ENCODE peak calls at places on chromosomes 4 and X, in five cellular contexts. One of them, this sample, is unnamed.

GRCh38 chrX:120136128-120136527 is 20.4 kb upstream of the RHOXF1 start:
- DNase-seq in T1000: no peak
- DNase-seq in AG04450: no peak
- DNase-seq in NCI-H2029: no peak
- DNase-seq in ureter: no peak
- DNase-seq in this sample: no peak

GRCh38 chr4:26515936-26516335 is 25.7 kb upstream of the CCKAR start:
- DNase-seq in ureter: no peak
- DNase-seq in T1000: no peak
- DNase-seq in AG04450: no peak
- DNase-seq in NCI-H2029: no peak
- DNase-seq in this sample: no peak

GRCh38 chr4:130478406-130478805 is 1382.5 kb downstream of the C4orf33 start:
- DNase-seq in AG04450: peak
- DNase-seq in T1000: no peak
- DNase-seq in NCI-H2029: no peak
- DNase-seq in ureter: no peak
- DNase-seq in this sample: no peak

GRCh38 chr4:97761760-97762512 is 381.3 kb downstream of the STPG2 start:
- DNase-seq in NCI-H2029: no peak
- DNase-seq in AG04450: no peak
- DNase-seq in ureter: no peak
- DNase-seq in T1000: no peak
- DNase-seq in this sample: no peak

GRCh38 chr4:151573945-151574344 is 165.0 kb downstream of the FHIP1A start:
- DNase-seq in AG04450: no peak
- DNase-seq in T1000: no peak
- DNase-seq in ureter: no peak
- DNase-seq in NCI-H2029: no peak
- DNase-seq in this sample: no peak

GRCh38 chr4:40621592-40622512 is 7.8 kb downstream of the RBM47 start:
- DNase-seq in AG04450: peak
- DNase-seq in ureter: peak
- DNase-seq in T1000: peak
- DNase-seq in NCI-H2029: peak
- DNase-seq in this sample: peak

GRCh38 chr4:182065255-182065654 is 177.9 kb upstream of the TENM3 start:
- DNase-seq in NCI-H2029: no peak
- DNase-seq in AG04450: no peak
- DNase-seq in T1000: no peak
- DNase-seq in ureter: no peak
- DNase-seq in this sample: no peak

GRCh38 chr4:180665994-180666818 is 1577.0 kb upstream of the TENM3 start:
- DNase-seq in ureter: no peak
- DNase-seq in NCI-H2029: peak
- DNase-seq in AG04450: peak
- DNase-seq in T1000: no peak
- DNase-seq in this sample: peak

GRCh38 chr4:40454816-40455215 is 119.7 kb downstream of the CHRNA9 start:
- DNase-seq in NCI-H2029: no peak
- DNase-seq in T1000: no peak
- DNase-seq in ureter: no peak
- DNase-seq in AG04450: no peak
- DNase-seq in this sample: no peak

GRCh38 chrX:101925733-101926132 is 6.1 kb downstream of the ZMAT1 start:
- DNase-seq in ureter: no peak
- DNase-seq in AG04450: no peak
- DNase-seq in NCI-H2029: no peak
- DNase-seq in T1000: no peak
- DNase-seq in this sample: no peak

GRCh38 chr4:110071466-110071865 is 126.9 kb downstream of the ELOVL6 start:
- DNase-seq in T1000: no peak
- DNase-seq in AG04450: no peak
- DNase-seq in ureter: peak
- DNase-seq in NCI-H2029: no peak
- DNase-seq in this sample: no peak

GRCh38 chrX:154013614-154014360 is 5.9 kb downstream of the IRAK1 start:
- DNase-seq in T1000: no peak
- DNase-seq in ureter: no peak
- DNase-seq in NCI-H2029: no peak
- DNase-seq in AG04450: no peak
- DNase-seq in this sample: peak

GRCh38 chr4:113708250-113708649 is 53.3 kb downstream of the CAMK2D start:
- DNase-seq in NCI-H2029: peak
- DNase-seq in ureter: no peak
- DNase-seq in T1000: no peak
- DNase-seq in AG04450: no peak
- DNase-seq in this sample: peak

GRCh38 chr4:118745357-118745756 is 60.2 kb downstream of the METTL14 start:
- DNase-seq in NCI-H2029: no peak
- DNase-seq in ureter: no peak
- DNase-seq in T1000: no peak
- DNase-seq in AG04450: no peak
- DNase-seq in this sample: no peak

This sample was measured in NCI-H510A treated with DMSO at 0.1 percent for 48 hours.